ENCODE peak calls at places on chromosomes 12 and 14, in five cellular contexts. I, P, A, M and O are unnamed samples.

GRCh38 chr12:100574262-100575074 is 984 bp downstream of the GAS2L3 start:
- DNase-seq in P (peak), A (peak), I (no peak), M (no peak), O (no peak)

GRCh38 chr14:27605298-27605697 is 1007.5 kb upstream of the NOVA1 start:
- DNase-seq in P (no peak), A (no peak), I (no peak), M (no peak), O (no peak)

GRCh38 chr12:5710260-5710878 is 234.7 kb downstream of the ANO2 start:
- DNase-seq in P (no peak), I (no peak), A (no peak), M (no peak), O (no peak)

GRCh38 chr12:663293-663871 is at the start of gene NINJ2:
- DNase-seq in M (no peak), I (peak), P (no peak), A (no peak), O (no peak)

GRCh38 chr12:110699591-110700445 is 10.9 kb upstream of the HVCN1 start:
- DNase-seq in P (no peak), A (no peak), M (no peak), I (no peak), O (no peak)

GRCh38 chr12:71867131-71867530 is 27.6 kb downstream of the TBC1D15 start:
- DNase-seq in A (no peak), M (no peak), I (no peak), P (no peak), O (no peak)

GRCh38 chr12:49949866-49950265 is 671 bp upstream of the AQP2 start:
- DNase-seq in I (no peak), M (no peak), A (no peak), P (no peak), O (no peak)

GRCh38 chr14:77889971-77890442 is 90.1 kb downstream of the ADCK1 start:
- DNase-seq in P (peak), I (peak), A (peak), M (peak), O (no peak)

GRCh38 chr14:26960049-26960688 is 362.3 kb upstream of the NOVA1 start:
- DNase-seq in A (no peak), P (no peak), I (no peak), M (no peak), O (no peak)

GRCh38 chr12:22287776-22288621 is 46.5 kb downstream of the ST8SIA1 start:
- DNase-seq in I (peak), A (peak), P (peak), M (no peak), O (no peak)

GRCh38 chr14:73723799-73724621 is 9.8 kb upstream of the PNMA1 start:
- DNase-seq in P (peak), A (peak), M (peak), I (peak), O (peak)

GRCh38 chr14:24052656-24053547 is 1.1 kb downstream of the CARMIL3 start:
- DNase-seq in I (no peak), M (no peak), A (no peak), P (peak), O (no peak)

GRCh38 chr12:79407671-79408622 is 282.8 kb downstream of the PAWR start:
- DNase-seq in I (peak), M (no peak), A (peak), P (peak), O (peak)

GRCh38 chr14:57068511-57068910 is 200.2 kb downstream of the EXOC5 start:
- DNase-seq in A (no peak), P (no peak), M (no peak), I (no peak), O (no peak)

GRCh38 chr12:57195655-57196371 is 20.8 kb upstream of the NXPH4 start:
- DNase-seq in A (no peak), M (no peak), I (no peak), P (no peak), O (no peak)
- TF ChIP-seq CTCF in A (no peak), M (no peak), I (no peak), P (no peak), O (no peak)

DNA sequence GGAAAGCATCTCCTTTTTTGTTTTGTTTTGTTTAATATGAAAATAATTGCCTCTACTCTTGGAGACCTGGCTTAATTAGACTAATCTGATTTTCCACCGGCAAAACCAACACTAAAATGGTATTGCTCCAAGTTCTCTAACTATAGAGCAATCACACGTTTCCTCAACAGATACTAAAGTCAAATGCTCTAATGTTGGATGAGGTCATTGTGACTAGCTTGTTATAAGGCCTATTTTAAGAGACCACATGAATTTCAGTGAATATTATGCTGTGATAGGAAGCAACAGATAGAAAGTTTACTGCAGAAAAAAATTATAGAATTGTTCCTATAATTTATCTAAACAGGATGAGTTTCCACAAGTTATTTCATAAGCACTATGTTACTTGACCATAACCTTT is 3.3 kb upstream of the CCDC196 start:
- DNase-seq in P (peak), I (no peak), A (no peak), M (no peak), O (no peak)
- H3K4me3 ChIP-seq in P (no peak), I (no peak), A (no peak), M (no peak), O (no peak)

GRCh38 chr12:54215990-54216579 is 27.3 kb upstream of the SMUG1 start:
- DNase-seq in P (peak), A (no peak), I (no peak), M (no peak), O (no peak)

GRCh38 chr12:54210400-54210790 is 21.6 kb upstream of the SMUG1 start:
- DNase-seq in A (no peak), P (no peak), I (no peak), M (no peak), O (no peak)

GRCh38 chr12:54214553-54215374 is 26.0 kb upstream of the SMUG1 start:
- DNase-seq in M (peak), I (peak), P (peak), A (peak), O (peak)

GRCh38 chr12:54211920-54212319 is 23.1 kb upstream of the SMUG1 start:
- DNase-seq in A (no peak), P (no peak), I (no peak), M (no peak), O (no peak)

GRCh38 chr12:54213084-54213483 is 24.3 kb upstream of the SMUG1 start:
- DNase-seq in M (no peak), P (no peak), I (no peak), A (no peak), O (no peak)
- TF ChIP-seq CTCF in M (peak), P (peak), I (peak), A (no peak), O (peak)

GRCh38 chr14:37903561-37904191 is 304.0 kb upstream of the SSTR1 start:
- DNase-seq in A (peak), I (peak), P (peak), M (no peak), O (peak)
- H3K4me3 ChIP-seq in A (no peak), I (peak), P (no peak), M (no peak), O (no peak)